ENCODE peak calls at places on chromosomes 4 and X, in six cellular contexts. K is EH, V is H9, Y is mesothelial cell of epicardium, U is pancreas, E is Calu3. R is an unnamed sample.

GRCh38 chr4:5756271-5756670 is 45.3 kb downstream of the EVC start:
- DNase-seq in V (no peak), E (no peak), Y (no peak), U (no peak), K (no peak), R (no peak)

GRCh38 chr4:140762202-140762601 is 6.0 kb upstream of the TBC1D9 start:
- DNase-seq in Y (no peak), U (no peak), E (no peak), K (no peak), V (no peak), R (no peak)

GRCh38 chr4:169263791-169264392 is 6.9 kb downstream of the SH3RF1 start:
- DNase-seq in E (no peak), Y (no peak), K (no peak), V (no peak), U (no peak), R (no peak)

GRCh38 chrX:97199501-97199900 is 315.8 kb downstream of the RPA4 start:
- DNase-seq in K (peak), Y (no peak), U (no peak), E (no peak), V (no peak), R (no peak)

GRCh38 chrX:34632404-34632803 is 24.7 kb downstream of the TMEM47 start:
- DNase-seq in U (no peak), E (no peak), V (no peak), K (peak), Y (no peak), R (no peak)

GRCh38 chrX:39065051-39065871 is 264.0 kb downstream of the MID1IP1 start:
- DNase-seq in V (peak), E (no peak), U (no peak), Y (no peak), K (no peak), R (peak)

GRCh38 chr4:41727861-41728570 is 20.5 kb downstream of the PHOX2B start:
- DNase-seq in K (no peak), V (no peak), U (no peak), E (no peak), Y (no peak), R (no peak)

GRCh38 chr4:2745981-2746806 is 9.9 kb downstream of the TNIP2 start:
- DNase-seq in E (peak), K (peak), Y (no peak), V (no peak), U (no peak), R (no peak)

GRCh38 chrX:9785944-9786741 is at the start of gene SHROOM2:
- DNase-seq in E (peak), U (peak), Y (peak), K (no peak), V (no peak), R (no peak)

GRCh38 chr4:179465131-179465797 is 2023.0 kb upstream of the AGA start:
- DNase-seq in E (peak), U (no peak), V (peak), K (no peak), Y (no peak), R (peak)

GRCh38 chrX:13937370-13938052 is 92.2 kb downstream of the GEMIN8 start:
- DNase-seq in K (peak), Y (no peak), E (peak), V (no peak), U (no peak), R (no peak)

GRCh38 chr4:127601029-127601428 is 31.7 kb upstream of the INTU start:
- DNase-seq in Y (no peak), E (no peak), K (peak), V (no peak), U (no peak), R (no peak)

GRCh38 chr4:14241574-14241973 is 614.0 kb upstream of the BOD1L1 start:
- DNase-seq in Y (no peak), V (no peak), U (no peak), E (no peak), K (no peak), R (no peak)

GRCh38 chrX:48919947-48920712 is 1.3 kb upstream of the PIM2 start:
- DNase-seq in Y (no peak), K (no peak), U (no peak), E (no peak), V (no peak), R (no peak)

GRCh38 chrX:26557691-26558321 is 341.8 kb downstream of the MAGEB5 start:
- DNase-seq in V (no peak), Y (no peak), E (no peak), K (no peak), U (no peak), R (no peak)

GRCh38 chr4:74033721-74034120 is 4.8 kb downstream of the CXCL3 start:
- DNase-seq in U (no peak), E (no peak), V (no peak), Y (no peak), K (peak), R (no peak)

GRCh38 chr4:37244583-37245390 is at the start of gene NWD2:
- DNase-seq in V (peak), Y (peak), U (no peak), K (no peak), E (peak), R (peak)

GRCh38 chr4:104848597-104849225 is 298.0 kb upstream of the TET2 start:
- DNase-seq in K (no peak), V (no peak), E (no peak), U (no peak), Y (no peak), R (no peak)

GRCh38 chr4:145308598-145308997 is 128.2 kb upstream of the OTUD4 start:
- DNase-seq in K (peak), V (no peak), U (no peak), E (no peak), Y (no peak), R (no peak)

GRCh38 chrX:109667986-109668385 is 43.0 kb upstream of the KCNE5 start:
- DNase-seq in K (no peak), U (no peak), Y (no peak), V (no peak), E (no peak), R (no peak)

GRCh38 chr4:20462426-20463175 is 210.9 kb downstream of the SLIT2 start:
- DNase-seq in V (no peak), Y (no peak), K (peak), E (no peak), U (no peak), R (no peak)

GRCh38 chrX:18010251-18010650 is 149.2 kb upstream of the RAI2 start:
- DNase-seq in U (no peak), K (no peak), E (no peak), V (no peak), Y (no peak), R (no peak)

GRCh38 chrX:12367254-12367653 is 229.0 kb downstream of the FRMPD4 start:
- DNase-seq in V (no peak), Y (no peak), E (no peak), U (no peak), K (no peak), R (no peak)

GRCh38 chr4:73735231-73735630 is 5.1 kb upstream of the CXCL8 start:
- DNase-seq in E (no peak), K (peak), U (no peak), Y (no peak), V (no peak), R (no peak)

R was measured in NT2/D1.